ENCODE peak calls at places on chromosomes 4 and X, in six cellular contexts. One of them, this sample, is unnamed.

GRCh38 chr4:8095956-8096689 is 62.5 kb downstream of the ABLIM2 start:
- DNase-seq in pancreas: no peak
- DNase-seq in tibial nerve: no peak
- DNase-seq in left ventricle myocardium inferior: no peak
- DNase-seq in astrocyte: no peak
- DNase-seq in cardiac muscle cell: no peak
- DNase-seq in this sample: no peak

GRCh38 chrX:107701493-107702121 is 73.3 kb downstream of the PRPS1 start:
- DNase-seq in pancreas: no peak
- DNase-seq in tibial nerve: no peak
- DNase-seq in left ventricle myocardium inferior: no peak
- DNase-seq in astrocyte: no peak
- DNase-seq in cardiac muscle cell: no peak
- DNase-seq in this sample: no peak

GRCh38 chrX:110394653-110395052 is 36.0 kb downstream of the RTL9 start:
- DNase-seq in pancreas: no peak
- DNase-seq in tibial nerve: no peak
- DNase-seq in left ventricle myocardium inferior: no peak
- DNase-seq in astrocyte: peak
- DNase-seq in cardiac muscle cell: peak
- DNase-seq in this sample: no peak

GRCh38 chr4:54657556-54658313 is at the start of gene KIT:
- DNase-seq in pancreas: peak
- DNase-seq in tibial nerve: no peak
- DNase-seq in left ventricle myocardium inferior: peak
- DNase-seq in astrocyte: no peak
- DNase-seq in cardiac muscle cell: peak
- DNase-seq in this sample: no peak

GRCh38 chrX:133473451-133473850 is 58.2 kb upstream of the GPC4 start:
- DNase-seq in pancreas: no peak
- DNase-seq in tibial nerve: no peak
- DNase-seq in left ventricle myocardium inferior: no peak
- DNase-seq in astrocyte: no peak
- DNase-seq in cardiac muscle cell: no peak
- DNase-seq in this sample: no peak

GRCh38 chr4:151530783-151531182 is 121.8 kb downstream of the FHIP1A start:
- DNase-seq in pancreas: no peak
- DNase-seq in tibial nerve: no peak
- DNase-seq in left ventricle myocardium inferior: no peak
- DNase-seq in astrocyte: no peak
- DNase-seq in cardiac muscle cell: peak
- DNase-seq in this sample: no peak

GRCh38 chrX:65871671-65872311 is 168.1 kb downstream of the VSIG4 start:
- DNase-seq in pancreas: no peak
- DNase-seq in tibial nerve: no peak
- DNase-seq in left ventricle myocardium inferior: no peak
- DNase-seq in astrocyte: no peak
- DNase-seq in cardiac muscle cell: peak
- DNase-seq in this sample: no peak

GRCh38 chrX:152993933-152994332 is at the start of gene PNMA5:
- DNase-seq in pancreas: no peak
- DNase-seq in tibial nerve: no peak
- DNase-seq in left ventricle myocardium inferior: no peak
- DNase-seq in astrocyte: no peak
- DNase-seq in cardiac muscle cell: no peak
- DNase-seq in this sample: no peak

GRCh38 chr4:26779674-26780073 is 81.0 kb upstream of the STIM2 start:
- DNase-seq in pancreas: peak
- DNase-seq in tibial nerve: no peak
- DNase-seq in left ventricle myocardium inferior: no peak
- DNase-seq in astrocyte: peak
- DNase-seq in cardiac muscle cell: peak
- DNase-seq in this sample: no peak

GRCh38 chr4:66571145-66571544 is 900.9 kb upstream of the EPHA5 start:
- DNase-seq in pancreas: no peak
- DNase-seq in tibial nerve: no peak
- DNase-seq in left ventricle myocardium inferior: no peak
- DNase-seq in astrocyte: no peak
- DNase-seq in cardiac muscle cell: no peak
- DNase-seq in this sample: no peak

GRCh38 chr4:99564921-99565320 is 1.1 kb upstream of the TRMT10A start:
- DNase-seq in pancreas: no peak
- DNase-seq in tibial nerve: no peak
- DNase-seq in left ventricle myocardium inferior: no peak
- DNase-seq in astrocyte: no peak
- DNase-seq in cardiac muscle cell: no peak
- DNase-seq in this sample: no peak

GRCh38 chrX:109374276-109374960 is 107.5 kb downstream of the GUCY2F start:
- DNase-seq in pancreas: no peak
- DNase-seq in tibial nerve: no peak
- DNase-seq in left ventricle myocardium inferior: no peak
- DNase-seq in astrocyte: peak
- DNase-seq in cardiac muscle cell: no peak
- DNase-seq in this sample: no peak

GRCh38 chr4:153260553-153261306 is 56.5 kb downstream of the TRIM2 start:
- DNase-seq in pancreas: no peak
- DNase-seq in tibial nerve: no peak
- DNase-seq in left ventricle myocardium inferior: no peak
- DNase-seq in astrocyte: no peak
- DNase-seq in cardiac muscle cell: peak
- DNase-seq in this sample: no peak

GRCh38 chr4:156754832-156755570 is 216.6 kb downstream of the PDGFC start:
- DNase-seq in pancreas: no peak
- DNase-seq in tibial nerve: no peak
- DNase-seq in left ventricle myocardium inferior: no peak
- DNase-seq in astrocyte: peak
- DNase-seq in cardiac muscle cell: no peak
- DNase-seq in this sample: no peak

GRCh38 chrX:40230646-40231045 is 132.9 kb upstream of the BCOR start:
- DNase-seq in pancreas: no peak
- DNase-seq in tibial nerve: no peak
- DNase-seq in left ventricle myocardium inferior: no peak
- DNase-seq in astrocyte: no peak
- DNase-seq in cardiac muscle cell: no peak
- DNase-seq in this sample: no peak

GRCh38 chr4:115360441-115360840 is 247.0 kb upstream of the NDST4 start:
- DNase-seq in pancreas: no peak
- DNase-seq in tibial nerve: no peak
- DNase-seq in left ventricle myocardium inferior: no peak
- DNase-seq in astrocyte: peak
- DNase-seq in cardiac muscle cell: no peak
- DNase-seq in this sample: no peak

GRCh38 chr4:88690355-88690754 is 7.3 kb downstream of the NAP1L5 start:
- DNase-seq in pancreas: no peak
- DNase-seq in tibial nerve: no peak
- DNase-seq in left ventricle myocardium inferior: no peak
- DNase-seq in astrocyte: peak
- DNase-seq in cardiac muscle cell: peak
- DNase-seq in this sample: no peak

GRCh38 chrX:2536974-2537373 is 36.2 kb upstream of the DHRSX start:
- DNase-seq in pancreas: no peak
- DNase-seq in tibial nerve: peak
- DNase-seq in left ventricle myocardium inferior: peak
- DNase-seq in astrocyte: no peak
- DNase-seq in cardiac muscle cell: no peak
- DNase-seq in this sample: no peak

GRCh38 chrX:63350979-63351616 is at the start of gene SPIN4:
- DNase-seq in pancreas: peak
- DNase-seq in tibial nerve: peak
- DNase-seq in left ventricle myocardium inferior: peak
- DNase-seq in astrocyte: peak
- DNase-seq in cardiac muscle cell: peak
- DNase-seq in this sample: peak

GRCh38 chr4:57119054-57119651 is 9.0 kb upstream of the IGFBP7 start:
- DNase-seq in pancreas: no peak
- DNase-seq in tibial nerve: peak
- DNase-seq in left ventricle myocardium inferior: peak
- DNase-seq in astrocyte: peak
- DNase-seq in cardiac muscle cell: peak
- DNase-seq in this sample: peak

GRCh38 chrX:48631376-48632090 is 34.2 kb downstream of the WDR13 start:
- DNase-seq in pancreas: peak
- DNase-seq in tibial nerve: peak
- DNase-seq in left ventricle myocardium inferior: peak
- DNase-seq in astrocyte: peak
- DNase-seq in cardiac muscle cell: peak
- DNase-seq in this sample: peak

GRCh38 chr4:140249351-140249750 is 95.4 kb upstream of the MAML3 start:
- DNase-seq in pancreas: no peak
- DNase-seq in tibial nerve: no peak
- DNase-seq in left ventricle myocardium inferior: no peak
- DNase-seq in astrocyte: peak
- DNase-seq in cardiac muscle cell: peak
- DNase-seq in this sample: no peak

GRCh38 chrX:23373129-23373804 is 38.6 kb downstream of the PTCHD1 start:
- DNase-seq in pancreas: no peak
- DNase-seq in tibial nerve: no peak
- DNase-seq in left ventricle myocardium inferior: no peak
- DNase-seq in astrocyte: peak
- DNase-seq in cardiac muscle cell: peak
- DNase-seq in this sample: peak

GRCh38 chrX:54029543-54030143 is 14.6 kb downstream of the PHF8 start:
- DNase-seq in pancreas: peak
- DNase-seq in tibial nerve: no peak
- DNase-seq in left ventricle myocardium inferior: no peak
- DNase-seq in astrocyte: no peak
- DNase-seq in cardiac muscle cell: no peak
- DNase-seq in this sample: no peak

GRCh38 chrX:68827848-68828562 is 816 bp upstream of the EFNB1 start:
- DNase-seq in pancreas: peak
- DNase-seq in tibial nerve: peak
- DNase-seq in left ventricle myocardium inferior: peak
- DNase-seq in astrocyte: peak
- DNase-seq in cardiac muscle cell: peak
- DNase-seq in this sample: peak

GRCh38 chr4:1369091-1369450 is 22.1 kb downstream of the UVSSA start:
- DNase-seq in pancreas: no peak
- DNase-seq in tibial nerve: no peak
- DNase-seq in left ventricle myocardium inferior: peak
- DNase-seq in astrocyte: no peak
- DNase-seq in cardiac muscle cell: no peak
- DNase-seq in this sample: no peak

GRCh38 chr4:10020871-10021676 is at the start of gene SLC2A9:
- DNase-seq in pancreas: no peak
- DNase-seq in tibial nerve: peak
- DNase-seq in left ventricle myocardium inferior: peak
- DNase-seq in astrocyte: no peak
- DNase-seq in cardiac muscle cell: peak
- DNase-seq in this sample: no peak

GRCh38 chrX:68894142-68894512 is 65.3 kb downstream of the EFNB1 start:
- DNase-seq in pancreas: no peak
- DNase-seq in tibial nerve: no peak
- DNase-seq in left ventricle myocardium inferior: no peak
- DNase-seq in astrocyte: no peak
- DNase-seq in cardiac muscle cell: no peak
- DNase-seq in this sample: no peak

GRCh38 chrX:45900751-45901150 is 644.5 kb downstream of the ZNF674 start:
- DNase-seq in pancreas: no peak
- DNase-seq in tibial nerve: no peak
- DNase-seq in left ventricle myocardium inferior: no peak
- DNase-seq in astrocyte: peak
- DNase-seq in cardiac muscle cell: peak
- DNase-seq in this sample: no peak

GRCh38 chrX:4528247-4528646 is 814.8 kb upstream of the PRKX start:
- DNase-seq in pancreas: no peak
- DNase-seq in tibial nerve: no peak
- DNase-seq in left ventricle myocardium inferior: no peak
- DNase-seq in astrocyte: no peak
- DNase-seq in cardiac muscle cell: no peak
- DNase-seq in this sample: no peak

GRCh38 chrX:154329284-154329683 is 33.7 kb downstream of the TKTL1 start:
- DNase-seq in pancreas: no peak
- DNase-seq in tibial nerve: no peak
- DNase-seq in left ventricle myocardium inferior: no peak
- DNase-seq in astrocyte: no peak
- DNase-seq in cardiac muscle cell: no peak
- DNase-seq in this sample: no peak

GRCh38 chr4:40721730-40722171 is 28.0 kb upstream of the NSUN7 start:
- DNase-seq in pancreas: no peak
- DNase-seq in tibial nerve: no peak
- DNase-seq in left ventricle myocardium inferior: no peak
- DNase-seq in astrocyte: peak
- DNase-seq in cardiac muscle cell: no peak
- DNase-seq in this sample: no peak
- H3K27ac ChIP-seq in pancreas: peak
- H3K27ac ChIP-seq in tibial nerve: peak
- H3K27ac ChIP-seq in left ventricle myocardium inferior: no peak
- H3K27ac ChIP-seq in astrocyte: no peak
- H3K27ac ChIP-seq in cardiac muscle cell: no peak
- H3K27ac ChIP-seq in this sample: no peak

GRCh38 chr4:90002406-90003040 is 107.9 kb downstream of the MMRN1 start:
- DNase-seq in pancreas: no peak
- DNase-seq in tibial nerve: no peak
- DNase-seq in left ventricle myocardium inferior: no peak
- DNase-seq in astrocyte: no peak
- DNase-seq in cardiac muscle cell: no peak
- DNase-seq in this sample: no peak
- H3K4me3 ChIP-seq in pancreas: no peak
- H3K4me3 ChIP-seq in tibial nerve: no peak
- H3K4me3 ChIP-seq in left ventricle myocardium inferior: no peak
- H3K4me3 ChIP-seq in astrocyte: no peak
- H3K4me3 ChIP-seq in cardiac muscle cell: no peak
- H3K4me3 ChIP-seq in this sample: no peak

GRCh38 chr4:185742766-185743165 is 69.2 kb downstream of the SORBS2 start:
- DNase-seq in pancreas: peak
- DNase-seq in tibial nerve: no peak
- DNase-seq in left ventricle myocardium inferior: no peak
- DNase-seq in astrocyte: peak
- DNase-seq in cardiac muscle cell: no peak
- DNase-seq in this sample: no peak
- H3K27ac ChIP-seq in pancreas: peak
- H3K27ac ChIP-seq in tibial nerve: no peak
- H3K27ac ChIP-seq in left ventricle myocardium inferior: peak
- H3K27ac ChIP-seq in astrocyte: no peak
- H3K27ac ChIP-seq in cardiac muscle cell: peak
- H3K27ac ChIP-seq in this sample: no peak

DNA sequence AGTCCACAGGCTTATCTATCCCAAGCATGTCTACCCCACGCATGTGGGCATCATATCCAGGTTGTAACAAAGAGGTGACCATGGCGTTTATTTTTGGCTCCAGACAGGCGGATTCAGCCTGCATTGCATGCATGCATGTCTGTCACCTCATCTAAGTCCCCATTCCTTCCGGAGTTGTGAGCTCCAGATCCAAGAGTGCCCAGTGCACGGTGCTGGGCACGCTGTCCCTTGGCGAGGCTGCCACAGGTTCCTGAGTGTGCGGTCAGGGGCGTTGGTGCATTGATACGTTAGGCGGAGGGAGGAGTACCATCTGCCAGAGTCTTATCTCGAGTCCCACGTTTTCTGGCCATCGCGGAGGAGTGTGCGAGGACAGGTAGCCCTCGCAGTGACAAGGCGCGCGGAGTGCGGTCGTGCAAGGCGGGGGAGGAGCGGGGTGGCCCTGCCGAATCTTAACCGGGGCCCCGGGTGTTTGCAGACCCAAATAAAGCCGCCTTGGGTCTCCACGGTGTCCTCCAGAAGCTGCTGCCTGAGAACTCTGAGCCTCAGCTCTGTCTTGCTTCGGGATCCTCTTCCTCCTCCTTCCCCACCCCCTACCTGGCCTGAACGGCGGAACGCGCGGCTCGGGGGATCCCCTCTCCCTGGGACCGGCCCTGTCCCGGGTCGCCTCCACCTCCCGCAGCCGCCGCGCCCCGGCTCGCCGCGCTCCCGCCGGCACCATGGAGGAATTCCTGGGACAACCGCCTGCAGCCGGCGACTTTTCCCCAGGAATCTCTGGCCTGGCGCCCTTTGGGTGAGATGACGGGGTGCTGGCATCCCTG is 618 bp upstream of the GALNTL6 start:
- DNase-seq in pancreas: no peak
- DNase-seq in tibial nerve: no peak
- DNase-seq in left ventricle myocardium inferior: no peak
- DNase-seq in astrocyte: no peak
- DNase-seq in cardiac muscle cell: no peak
- DNase-seq in this sample: no peak
- H3K4me3 ChIP-seq in pancreas: peak
- H3K4me3 ChIP-seq in tibial nerve: peak
- H3K4me3 ChIP-seq in left ventricle myocardium inferior: peak
- H3K4me3 ChIP-seq in astrocyte: peak
- H3K4me3 ChIP-seq in cardiac muscle cell: peak
- H3K4me3 ChIP-seq in this sample: no peak